ENCODE peak calls at places on chromosomes 5 and 9, in ten cellular contexts. P, O, Q, C, N, V, T, Y, E and A are unnamed samples. For H3K9me3, the result is how much of the 10 kb centered on the place peaks cover.

GRCh38 chr9:18393340-18394130 is 80.4 kb upstream of the ADAMTSL1 start:
- DNase-seq in P (peak), O (peak), Q (no peak), C (no peak), N (no peak), V (no peak), T (no peak), Y (peak), E (no peak), A (no peak)

GRCh38 chr9:97518166-97518908 is 16.9 kb downstream of the TMOD1 start:
- DNase-seq in P (no peak), O (no peak), Q (no peak), C (no peak), N (no peak), V (no peak), T (no peak), Y (peak), E (no peak), A (no peak)

GRCh38 chr5:160486573-160486972 is 64.9 kb downstream of the PTTG1 start:
- DNase-seq in P (no peak), O (no peak), Q (no peak), C (peak), N (no peak), V (no peak), T (no peak), Y (no peak), E (no peak), A (no peak)

GRCh38 chr5:173290477-173291131 is 37.6 kb downstream of the STC2 start:
- DNase-seq in P (no peak), O (no peak), Q (peak), C (no peak), N (no peak), V (peak), T (no peak), Y (no peak), E (no peak), A (no peak)

GRCh38 chr5:137206030-137206715 is 293.0 kb downstream of the SPOCK1 start:
- DNase-seq in P (no peak), O (peak), Q (no peak), C (no peak), N (no peak), V (no peak), T (no peak), Y (no peak), E (no peak), A (no peak)

GRCh38 chr9:134502261-134503211 is 139.1 kb upstream of the COL5A1 start:
- DNase-seq in P (no peak), O (peak), Q (no peak), C (no peak), N (peak), V (peak), T (no peak), Y (peak), E (no peak), A (no peak)

GRCh38 chr5:127957183-127957582 is 126.4 kb upstream of the SLC12A2 start:
- DNase-seq in P (no peak), O (no peak), Q (no peak), C (no peak), N (peak), V (peak), T (no peak), Y (peak), E (no peak), A (no peak)

GRCh38 chr9:110029422-110029814 is 178.5 kb downstream of the C9orf152 start:
- DNase-seq in P (no peak), O (peak), Q (no peak), C (no peak), N (no peak), V (no peak), T (no peak), Y (peak), E (no peak), A (no peak)

GRCh38 chr5:59390074-59390659 is 503.4 kb downstream of the PDE4D start:
- DNase-seq in P (no peak), O (no peak), Q (peak), C (no peak), N (no peak), V (no peak), T (peak), Y (peak), E (no peak), A (no peak)

GRCh38 chr5:133128066-133128465 is 76.3 kb downstream of the HSPA4 start:
- DNase-seq in P (no peak), O (no peak), Q (no peak), C (no peak), N (no peak), V (no peak), T (no peak), Y (no peak), E (no peak), A (no peak)

GRCh38 chr5:143316844-143317631 is 86.4 kb downstream of the NR3C1 start:
- DNase-seq in P (no peak), O (no peak), Q (no peak), C (no peak), N (no peak), V (peak), T (no peak), Y (no peak), E (no peak), A (no peak)

GRCh38 chr9:33660771-33661170 is 134.6 kb upstream of the PRSS3 start:
- DNase-seq in P (no peak), O (no peak), Q (no peak), C (no peak), N (no peak), V (no peak), T (no peak), Y (no peak), E (no peak), A (no peak)

GRCh38 chr9:94586814-94587213 is 6.8 kb downstream of the FBP2 start:
- DNase-seq in P (no peak), O (no peak), Q (peak), C (no peak), N (no peak), V (no peak), T (peak), Y (no peak), E (no peak), A (no peak)

DNA sequence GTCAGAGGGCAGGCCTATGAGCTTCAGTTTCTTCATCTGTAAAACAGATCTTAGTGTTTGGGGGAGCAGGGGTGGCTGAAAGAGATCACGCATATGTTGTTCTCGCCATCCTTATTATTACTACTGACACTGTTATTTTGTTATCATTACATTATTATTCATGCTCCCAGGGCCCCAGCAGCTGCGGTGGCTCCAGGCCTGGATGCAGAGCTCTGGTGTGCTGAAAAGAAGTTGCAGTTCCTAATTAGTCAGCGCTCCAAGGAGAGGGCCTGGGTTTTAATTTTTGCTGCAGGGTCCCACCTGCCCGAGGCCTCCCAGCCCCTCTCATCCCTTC is 19.5 kb downstream of the CXXC5 start:
- DNase-seq in P (no peak), O (peak), Q (no peak), C (no peak), N (no peak), V (peak), T (no peak), Y (no peak), E (no peak), A (no peak)
- H3K4me3 ChIP-seq in P (peak), O (peak), Q (no peak), C (peak), N (peak), V (peak), T (peak), Y (peak), E (peak), A (peak)

GRCh38 chr5:72032769-72033168 is 74.5 kb upstream of the MAP1B start:
- DNase-seq in P (no peak), O (no peak), Q (peak), C (no peak), N (no peak), V (no peak), T (no peak), Y (no peak), E (no peak), A (no peak)

GRCh38 chr5:72034710-72035109 is 72.6 kb upstream of the MAP1B start:
- DNase-seq in P (no peak), O (no peak), Q (no peak), C (no peak), N (no peak), V (no peak), T (no peak), Y (no peak), E (no peak), A (no peak)

GRCh38 chr5:72040513-72040912 is 66.8 kb upstream of the MAP1B start:
- DNase-seq in P (no peak), O (no peak), Q (peak), C (no peak), N (no peak), V (no peak), T (no peak), Y (no peak), E (no peak), A (no peak)

GRCh38 chr5:72036951-72037350 is 70.3 kb upstream of the MAP1B start:
- DNase-seq in P (no peak), O (no peak), Q (peak), C (no peak), N (no peak), V (no peak), T (no peak), Y (no peak), E (no peak), A (no peak)

DNA sequence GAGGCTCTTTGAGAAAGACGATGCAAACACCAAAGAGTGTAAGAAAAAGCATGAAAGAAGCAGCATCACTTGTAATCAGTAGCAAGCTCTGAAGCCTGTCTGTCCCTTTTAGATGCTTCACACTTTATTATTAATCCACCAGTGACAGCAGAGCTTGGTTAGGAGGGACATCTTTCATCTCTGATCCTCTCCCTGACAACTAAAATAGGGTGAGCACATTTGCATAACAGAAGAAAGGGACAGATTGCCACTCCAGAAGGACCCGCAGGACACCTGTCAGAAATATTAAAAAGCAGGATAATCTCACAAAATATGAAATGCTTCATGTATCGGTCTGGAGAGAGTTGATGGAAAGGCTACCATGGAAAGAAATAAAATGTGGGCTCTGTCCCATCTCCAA is 71.4 kb upstream of the MAP1B start:
- DNase-seq in P (no peak), O (no peak), Q (no peak), C (no peak), N (no peak), V (no peak), T (no peak), Y (no peak), E (no peak), A (no peak)
- H3K9me3 ChIP-seq in P (under half), O (under half), Q (under half), C (under half), N (under half), V (under half), T (under half), Y (under half), E (under half), A (under half)

GRCh38 chr9:114348906-114349482 is 19.3 kb downstream of the ORM2 start:
- DNase-seq in P (peak), O (peak), Q (peak), C (peak), N (peak), V (no peak), T (no peak), Y (peak), E (peak), A (no peak)
- H3K4me3 ChIP-seq in P (no peak), O (no peak), Q (no peak), C (no peak), N (no peak), V (no peak), T (no peak), Y (no peak), E (no peak), A (no peak)

GRCh38 chr5:9170026-9170425 is 375.8 kb downstream of the SEMA5A start:
- DNase-seq in P (no peak), O (no peak), Q (no peak), C (no peak), N (no peak), V (no peak), T (no peak), Y (no peak), E (no peak), A (no peak)

GRCh38 chr5:9176641-9177040 is 369.2 kb downstream of the SEMA5A start:
- DNase-seq in P (no peak), O (no peak), Q (no peak), C (no peak), N (no peak), V (no peak), T (no peak), Y (no peak), E (no peak), A (no peak)

GRCh38 chr5:9173281-9174048 is 372.4 kb downstream of the SEMA5A start:
- DNase-seq in P (no peak), O (no peak), Q (no peak), C (no peak), N (no peak), V (no peak), T (no peak), Y (no peak), E (no peak), A (no peak)

GRCh38 chr5:9168791-9169611 is 376.9 kb downstream of the SEMA5A start:
- DNase-seq in P (no peak), O (no peak), Q (no peak), C (no peak), N (no peak), V (no peak), T (no peak), Y (no peak), E (no peak), A (no peak)

DNA sequence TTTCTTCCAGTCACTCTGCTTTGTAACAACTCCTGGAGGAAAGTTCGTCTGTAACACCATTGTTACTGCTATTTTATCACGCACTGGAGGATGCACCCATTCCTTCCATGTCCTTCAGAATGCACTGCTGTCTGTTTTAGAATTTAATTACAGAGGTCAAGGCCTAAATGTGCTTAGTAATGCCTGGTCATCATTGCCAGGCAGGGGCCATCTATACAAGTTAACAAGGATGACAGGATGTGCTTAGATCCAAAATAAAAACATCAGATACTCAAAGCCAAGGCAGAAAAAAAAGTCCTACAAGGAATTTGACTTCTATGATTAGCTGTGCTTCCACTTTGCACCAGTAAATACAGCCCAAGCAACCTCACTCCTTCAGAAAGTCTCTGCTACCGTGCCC is 371.4 kb downstream of the SEMA5A start:
- DNase-seq in P (no peak), O (no peak), Q (no peak), C (no peak), N (no peak), V (no peak), T (no peak), Y (no peak), E (no peak), A (no peak)
- H3K9me3 ChIP-seq in P (under half), O (under half), Q (under half), C (under half), N (under half), V (under half), T (under half), Y (under half), E (under half), A (under half)

DNA sequence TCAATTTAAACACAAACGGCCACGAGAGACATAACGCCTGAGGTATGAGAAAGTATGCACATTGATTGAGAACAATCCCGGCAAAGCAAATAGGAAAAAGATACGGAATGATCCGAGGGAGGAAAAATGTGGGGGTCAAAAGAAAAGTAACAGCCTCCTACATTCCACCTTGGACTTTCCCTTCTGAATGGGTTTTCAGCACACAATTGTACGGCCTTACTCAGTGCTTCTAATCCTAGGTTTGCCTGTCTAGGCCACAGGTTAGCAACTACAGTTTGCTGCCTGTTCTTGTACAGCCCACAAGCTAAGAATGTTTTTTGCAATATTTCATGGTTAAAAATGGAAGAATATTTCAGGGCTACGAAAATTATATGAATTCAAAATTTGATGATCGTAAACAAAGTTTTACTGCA is 46.2 kb upstream of the RNF20 start:
- DNase-seq in P (no peak), O (no peak), Q (no peak), C (no peak), N (no peak), V (no peak), T (no peak), Y (no peak), E (no peak), A (no peak)
- H3K4me3 ChIP-seq in P (peak), O (peak), Q (peak), C (no peak), N (peak), V (peak), T (no peak), Y (peak), E (peak), A (no peak)

GRCh38 chr5:77761606-77762005 is 14.5 kb downstream of the TBCA start:
- DNase-seq in P (no peak), O (no peak), Q (no peak), C (no peak), N (no peak), V (no peak), T (no peak), Y (no peak), E (no peak), A (no peak)
- H3K9me3 ChIP-seq in P (under half), O (under half), Q (under half), C (under half), N (under half), V (under half), T (under half), Y (under half), E (under half), A (under half)